ENCODE peak calls at places on chromosomes 16 and 17, in six cellular contexts. E is fibroblast of the aortic adventitia; J is activated CD4-positive, CD25-positive, alpha-beta regulatory T cell treated with anti-CD3 and anti-CD28 coated beads, Interleukin-2, amount 50 U/mL, for 72 hours; W is activated naive CD4-positive, alpha-beta T cell treated with anti-CD3 and anti-CD28 coated beads for 36 hours; D is SK-N-DZ; X is stimulated activated naive CD8-positive, alpha-beta T cell treated with anti-CD3 and anti-CD28 coated beads, Interleukin-15, Interleukin-2, amounts not matched to agents 100 U/mL and 50 U/mL, for 24 hours. U is an unnamed sample.

GRCh38 chr16:46782320-46782719 is 34.2 kb upstream of the MYLK3 start:
- DNase-seq in E (no peak), X (no peak), J (no peak), D (no peak), W (no peak), U (no peak)

GRCh38 chr17:19019041-19019941 is 14.7 kb upstream of the FAM83G start:
- DNase-seq in W (no peak), D (peak; percentile 47), J (no peak), E (no peak), X (no peak), U (peak; percentile 35)

GRCh38 chr17:41521574-41522261 is 3.0 kb upstream of the KRT15 start:
- DNase-seq in X (no peak), D (no peak), W (no peak), E (peak; percentile 74), J (no peak), U (no peak)

GRCh38 chr16:70703041-70703834 is 17.4 kb upstream of the MTSS2 start:
- DNase-seq in D (peak; percentile 56), X (no peak), E (peak; percentile 76), W (no peak), J (no peak), U (no peak)

GRCh38 chr17:78617371-78618061 is 40.3 kb upstream of the DNAH17 start:
- DNase-seq in J (no peak), W (no peak), D (no peak), X (no peak), E (peak; percentile 26), U (no peak)

GRCh38 chr16:31083081-31083480 is 5.7 kb downstream of the PRSS53 start:
- DNase-seq in D (no peak), J (no peak), E (no peak), X (no peak), W (no peak), U (no peak)

GRCh38 chr16:17476414-17477259 is 5.9 kb upstream of the XYLT1 start:
- DNase-seq in D (peak; percentile 63), W (peak; percentile 56), J (no peak), E (peak; percentile 81), X (peak; percentile 30), U (peak; percentile 64)

GRCh38 chr16:76535-77272 is 1.3 kb upstream of the MPG start:
- DNase-seq in E (peak; percentile 94), W (peak; percentile 37), D (no peak), X (peak; percentile 33), J (no peak), U (no peak)

GRCh38 chr17:73600103-73600871 is 44.0 kb downstream of the SDK2 start:
- DNase-seq in W (no peak), D (peak; percentile 87), E (peak; percentile 5), J (no peak), X (no peak), U (no peak)

GRCh38 chr17:55285340-55286301 is 20.9 kb downstream of the HLF start:
- DNase-seq in J (no peak), W (no peak), X (no peak), E (peak; percentile 90), D (no peak), U (no peak)

GRCh38 chr17:57068707-57069106 is 16.3 kb upstream of the AKAP1 start:
- DNase-seq in E (no peak), J (no peak), W (no peak), X (no peak), D (no peak), U (no peak)

GRCh38 chr17:58267347-58268324 is 13.1 kb downstream of the MPO start:
- DNase-seq in E (no peak), X (no peak), W (no peak), D (no peak), J (no peak), U (no peak)

GRCh38 chr17:45355087-45355486 is 38.3 kb upstream of the MAP3K14 start:
- DNase-seq in X (no peak), D (no peak), E (no peak), W (peak; percentile 1), J (peak; percentile 8), U (no peak)

GRCh38 chr17:27518048-27518447 is 61.8 kb downstream of the KSR1 start:
- DNase-seq in X (no peak), J (no peak), W (no peak), E (no peak), D (no peak), U (no peak)

GRCh38 chr17:66525338-66525737 is 222.9 kb downstream of the PRKCA start:
- DNase-seq in D (no peak), J (no peak), E (no peak), W (no peak), X (no peak), U (no peak)

GRCh38 chr17:82684207-82684903 is 14.1 kb downstream of the RAB40B start:
- DNase-seq in J (no peak), W (no peak), X (no peak), E (peak; percentile 25), D (no peak), U (no peak)

GRCh38 chr17:27805520-27806146 is 5.3 kb upstream of the NOS2 start:
- DNase-seq in X (peak; percentile 81), J (peak; percentile 76), D (peak; percentile 79), E (peak; percentile 90), W (peak; percentile 93), U (peak; percentile 95)

GRCh38 chr17:51653902-51654301 is 393.6 kb downstream of the UTP18 start:
- DNase-seq in X (no peak), D (no peak), J (no peak), W (no peak), E (no peak), U (no peak)

GRCh38 chr17:2175294-2175628 is 120.4 kb downstream of the HIC1 start:
- DNase-seq in X (no peak), D (no peak), W (no peak), J (no peak), E (peak; percentile 65), U (no peak)

GRCh38 chr17:17017343-17018014 is 24.8 kb upstream of the MPRIP start:
- DNase-seq in J (no peak), X (no peak), E (no peak), W (no peak), D (no peak), U (no peak)

GRCh38 chr16:51465026-51465425 is 314.0 kb upstream of the SALL1 start:
- DNase-seq in D (no peak), E (peak; percentile 7), X (no peak), W (no peak), J (no peak), U (no peak)

GRCh38 chr17:79102214-79102613 is 27.6 kb downstream of the ENGASE start:
- DNase-seq in X (no peak), W (no peak), E (no peak), J (no peak), D (no peak), U (no peak)

GRCh38 chr17:33751702-33752065 is 458.6 kb upstream of the ASIC2 start:
- DNase-seq in X (no peak), D (no peak), E (no peak), W (no peak), J (no peak), U (no peak)

GRCh38 chr17:34261568-34261967 is 6.5 kb downstream of the CCL2 start:
- DNase-seq in W (no peak), D (no peak), J (no peak), E (no peak), X (no peak), U (no peak)

GRCh38 chr16:57191056-57191536 is 5.0 kb downstream of the RSPRY1 start:
- DNase-seq in D (no peak), X (no peak), W (no peak), E (no peak), J (no peak), U (no peak)

GRCh38 chr17:5126719-5127488 is 11.1 kb downstream of the USP6 start:
- DNase-seq in D (no peak), E (no peak), X (no peak), J (no peak), W (no peak), U (no peak)

GRCh38 chr16:48126801-48127644 is 28.8 kb downstream of the ABCC12 start:
- DNase-seq in E (peak; percentile 98), J (no peak), X (no peak), W (peak; percentile 10), D (no peak), U (no peak)

GRCh38 chr17:81481815-81482505 is 30.6 kb downstream of the ACTG1 start:
- DNase-seq in J (no peak), X (no peak), E (no peak), D (no peak), W (no peak), U (no peak)

GRCh38 chr16:49930841-49931240 is 74.9 kb upstream of the ZNF423 start:
- DNase-seq in D (no peak), J (no peak), W (no peak), E (no peak), X (no peak), U (no peak)

GRCh38 chr17:42781639-42782401 is 1.4 kb downstream of the WNK4 start:
- DNase-seq in J (no peak), E (peak; percentile 33), X (no peak), D (no peak), W (no peak), U (no peak)

GRCh38 chr16:85872666-85873561 is 26.0 kb upstream of the IRF8 start:
- DNase-seq in E (no peak), J (no peak), D (no peak), W (no peak), X (no peak), U (no peak)